ENCODE peak calls at places on chromosomes 13 and 19, in eight cellular contexts. U, Y, J, O, K, E, S and A are unnamed samples.

GRCh38 chr19:41774515-41774980 is 19.2 kb downstream of the CEACAM6 start:
- DNase-seq in K (peak; percentile 96), J (no peak), U (peak; percentile 79), S (no peak), Y (no peak), O (peak; percentile 59), E (no peak), A (no peak)

GRCh38 chr13:80168089-80168850 is 172.7 kb downstream of the SPRY2 start:
- DNase-seq in J (peak; percentile 17), K (peak; percentile 33), U (no peak), S (peak; percentile 4), Y (no peak), E (no peak), O (no peak), A (peak; percentile 13)

GRCh38 chr13:83515267-83515666 is 367.0 kb downstream of the SLITRK1 start:
- DNase-seq in Y (no peak), J (peak; percentile 26), S (peak; percentile 14), U (no peak), K (peak; percentile 83), O (no peak), E (no peak), A (peak; percentile 45)

GRCh38 chr19:6524326-6524725 is 6.5 kb upstream of the TNFSF9 start:
- DNase-seq in S (no peak), K (no peak), J (no peak), E (no peak), U (no peak), Y (no peak), O (no peak), A (no peak)

GRCh38 chr19:54282706-54283105 is 1.8 kb upstream of the LILRB2 start:
- DNase-seq in U (no peak), K (no peak), Y (no peak), O (no peak), S (no peak), J (no peak), E (no peak), A (no peak)

GRCh38 chr19:54574051-54574450 is 461 bp downstream of the LILRA2 start:
- DNase-seq in J (no peak), Y (no peak), S (no peak), O (no peak), K (no peak), U (no peak), E (no peak), A (no peak)

GRCh38 chr19:50202962-50203280 is 501 bp upstream of the MYH14 start:
- DNase-seq in Y (no peak), E (no peak), K (no peak), S (no peak), U (no peak), O (no peak), J (no peak), A (no peak)

GRCh38 chr19:41310031-41310831 is at the start of gene CCDC97:
- DNase-seq in S (no peak), Y (peak; percentile 85), O (peak; percentile 89), K (peak; percentile 86), J (no peak), U (peak; percentile 92), E (peak; percentile 89), A (no peak)

GRCh38 chr13:114035583-114036501 is 62.0 kb upstream of the C13orf46 start:
- DNase-seq in O (no peak), E (no peak), U (no peak), Y (peak; percentile 54), J (no peak), K (no peak), S (no peak), A (no peak)

GRCh38 chr19:35013820-35014754 is 14.0 kb downstream of the GRAMD1A start:
- DNase-seq in K (no peak), J (no peak), S (no peak), Y (no peak), E (no peak), U (no peak), O (no peak), A (no peak)

GRCh38 chr19:53467138-53467502 is 413 bp upstream of the ZNF813 start:
- DNase-seq in Y (peak; percentile 27), E (peak; percentile 63), K (peak; percentile 5), J (no peak), O (no peak), S (no peak), U (no peak), A (no peak)

GRCh38 chr19:1650627-1651009 is 1.8 kb downstream of the TCF3 start:
- DNase-seq in J (no peak), U (no peak), O (no peak), K (no peak), S (no peak), Y (no peak), E (no peak), A (no peak)

GRCh38 chr13:99312493-99312883 is 5.3 kb upstream of the GPR183 start:
- DNase-seq in E (peak; percentile 82), J (peak; percentile 31), Y (peak; percentile 63), U (no peak), O (no peak), S (peak; percentile 60), K (peak; percentile 39), A (peak; percentile 98)

GRCh38 chr19:45472557-45473365 is 5.0 kb downstream of the FOSB start:
- DNase-seq in J (no peak), S (no peak), E (peak; percentile 76), K (no peak), U (no peak), Y (no peak), O (no peak), A (no peak)
- H3K4me3 ChIP-seq in J (peak overlapping the region; percentile 49), S (peak overlapping the region; percentile 19), E (no peak overlapping the region), K (no peak overlapping the region), U (no peak overlapping the region), Y (no peak overlapping the region), O (no peak overlapping the region), A (no peak overlapping the region)

GRCh38 chr13:24680258-24680920 is at the start of gene ATP12A:
- DNase-seq in Y (no peak), E (no peak), O (peak; percentile 35), U (peak; percentile 66), K (peak; percentile 37), S (no peak), J (no peak), A (no peak)
- TF ChIP-seq CTCF in Y (no peak), E (no peak), O (no peak), U (no peak), K (no peak), S (no peak), J (no peak), A (no peak)

DNA sequence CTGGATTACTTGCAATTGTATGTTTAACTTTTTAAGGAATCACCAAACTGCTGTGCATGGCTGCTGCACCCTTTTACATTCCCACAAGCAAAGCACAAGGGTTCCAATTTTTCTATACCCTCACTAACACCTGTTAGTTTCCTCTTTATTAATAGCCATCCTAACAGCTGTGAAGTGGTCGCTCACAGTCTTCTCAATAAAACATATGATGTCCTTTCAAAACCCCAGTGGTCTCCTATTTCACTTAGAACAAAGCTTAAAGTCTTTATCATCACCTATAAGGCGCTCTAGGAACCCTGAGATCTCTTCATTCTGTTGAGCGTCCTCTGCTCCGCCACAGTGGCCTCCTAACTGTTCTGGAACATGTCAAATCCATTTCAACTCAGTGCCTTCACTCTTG is 400.5 kb downstream of the KLF12 start:
- DNase-seq in J (no peak), S (no peak), Y (no peak), E (no peak), U (no peak), K (no peak), O (no peak), A (no peak)
- H3K4me3 ChIP-seq in J (no peak overlapping the region), S (no peak overlapping the region), Y (no peak overlapping the region), E (no peak overlapping the region), U (no peak overlapping the region), K (no peak overlapping the region), O (no peak overlapping the region), A (no peak overlapping the region)

GRCh38 chr13:78587395-78587794 is 16.0 kb downstream of the POU4F1 start:
- DNase-seq in O (no peak), S (no peak), E (no peak), U (no peak), K (no peak), Y (no peak), J (no peak), A (no peak)

GRCh38 chr13:78589206-78589605 is 14.1 kb downstream of the POU4F1 start:
- DNase-seq in K (peak; percentile 57), J (no peak), O (no peak), E (no peak), U (no peak), Y (no peak), S (no peak), A (no peak)

DNA sequence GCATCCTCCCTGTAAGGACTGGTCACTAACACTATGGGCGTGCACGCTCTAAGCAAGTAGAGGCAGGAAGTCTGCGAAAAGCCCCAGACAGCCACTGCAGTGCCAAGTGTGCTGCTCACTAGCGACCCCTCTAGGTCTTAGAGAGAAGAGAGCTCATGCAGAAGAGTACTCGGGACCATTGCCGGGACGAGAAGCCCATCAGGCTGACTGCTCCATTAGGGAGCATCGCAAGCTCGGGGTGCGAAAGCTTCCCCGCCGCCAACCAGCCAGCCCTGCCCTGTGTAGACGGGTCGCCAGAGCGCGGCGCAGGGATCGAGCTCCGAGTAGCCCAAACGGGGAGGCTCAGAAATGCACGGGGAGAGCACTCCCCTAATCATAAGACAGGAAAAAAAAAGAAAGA is 16.6 kb downstream of the POU4F1 start:
- DNase-seq in J (no peak), O (no peak), S (no peak), K (no peak), Y (no peak), E (no peak), U (no peak), A (no peak)
- TF ChIP-seq CTCF in J (peak; percentile 1), O (no peak), S (peak; percentile 19), K (no peak), Y (no peak), E (no peak), U (no peak), A (no peak)